ENCODE peak calls at places on chromosomes 2 and 18, in four cellular contexts. One of them, this sample, is unnamed.

GRCh38 chr2:176398783-176399182 is 129.5 kb downstream of the MTX2 start:
- DNase-seq in upper lobe of right lung: no peak
- DNase-seq in SK-MEL-5: no peak
- DNase-seq in neuronal stem cell: no peak
- DNase-seq in this sample: no peak

GRCh38 chr2:109375656-109376055 is 238.1 kb downstream of the SEPTIN10 start:
- DNase-seq in upper lobe of right lung: peak
- DNase-seq in SK-MEL-5: no peak
- DNase-seq in neuronal stem cell: no peak
- DNase-seq in this sample: no peak

GRCh38 chr2:159902722-159903121 is 104.7 kb upstream of the CD302 start:
- DNase-seq in upper lobe of right lung: no peak
- DNase-seq in SK-MEL-5: no peak
- DNase-seq in neuronal stem cell: no peak
- DNase-seq in this sample: no peak

GRCh38 chr2:130372833-130373807 is 17.3 kb downstream of the PTPN18 start:
- DNase-seq in upper lobe of right lung: no peak
- DNase-seq in SK-MEL-5: no peak
- DNase-seq in neuronal stem cell: no peak
- DNase-seq in this sample: no peak

GRCh38 chr2:237967463-237967871 is 653 bp downstream of the UBE2F start:
- DNase-seq in upper lobe of right lung: peak
- DNase-seq in SK-MEL-5: no peak
- DNase-seq in neuronal stem cell: no peak
- DNase-seq in this sample: peak

GRCh38 chr2:156436477-156437085 is 402 bp downstream of the GPD2 start:
- DNase-seq in upper lobe of right lung: no peak
- DNase-seq in SK-MEL-5: peak
- DNase-seq in neuronal stem cell: peak
- DNase-seq in this sample: no peak

GRCh38 chr2:171706152-171706803 is 19.0 kb downstream of the DYNC1I2 start:
- DNase-seq in upper lobe of right lung: no peak
- DNase-seq in SK-MEL-5: peak
- DNase-seq in neuronal stem cell: no peak
- DNase-seq in this sample: no peak

GRCh38 chr18:12278153-12278764 is 24.1 kb downstream of the CIDEA start:
- DNase-seq in upper lobe of right lung: no peak
- DNase-seq in SK-MEL-5: no peak
- DNase-seq in neuronal stem cell: no peak
- DNase-seq in this sample: no peak

GRCh38 chr2:46275995-46276394 is 21.2 kb upstream of the EPAS1 start:
- DNase-seq in upper lobe of right lung: peak
- DNase-seq in SK-MEL-5: no peak
- DNase-seq in neuronal stem cell: no peak
- DNase-seq in this sample: no peak

GRCh38 chr2:9165625-9166024 is 41.0 kb upstream of the ASAP2 start:
- DNase-seq in upper lobe of right lung: no peak
- DNase-seq in SK-MEL-5: peak
- DNase-seq in neuronal stem cell: no peak
- DNase-seq in this sample: no peak

GRCh38 chr2:186309901-186310300 is 176.2 kb upstream of the ZC3H15 start:
- DNase-seq in upper lobe of right lung: no peak
- DNase-seq in SK-MEL-5: peak
- DNase-seq in neuronal stem cell: no peak
- DNase-seq in this sample: no peak

GRCh38 chr2:120935339-120936313 is 200.0 kb downstream of the GLI2 start:
- DNase-seq in upper lobe of right lung: no peak
- DNase-seq in SK-MEL-5: no peak
- DNase-seq in neuronal stem cell: peak
- DNase-seq in this sample: no peak

GRCh38 chr2:135617501-135618015 is 86.3 kb downstream of the R3HDM1 start:
- DNase-seq in upper lobe of right lung: no peak
- DNase-seq in SK-MEL-5: no peak
- DNase-seq in neuronal stem cell: no peak
- DNase-seq in this sample: no peak

GRCh38 chr2:27209621-27210401 is 2.0 kb upstream of the ATRAID start:
- DNase-seq in upper lobe of right lung: no peak
- DNase-seq in SK-MEL-5: peak
- DNase-seq in neuronal stem cell: no peak
- DNase-seq in this sample: no peak

GRCh38 chr2:169670215-169670651 is 24.0 kb downstream of the CFAP210 start:
- DNase-seq in upper lobe of right lung: no peak
- DNase-seq in SK-MEL-5: no peak
- DNase-seq in neuronal stem cell: no peak
- DNase-seq in this sample: no peak

GRCh38 chr2:20449501-20450200 is 2.8 kb downstream of the RHOB start:
- DNase-seq in upper lobe of right lung: no peak
- DNase-seq in SK-MEL-5: no peak
- DNase-seq in neuronal stem cell: no peak
- DNase-seq in this sample: no peak

GRCh38 chr2:102117488-102117887 is 25.1 kb upstream of the IL1R1 start:
- DNase-seq in upper lobe of right lung: no peak
- DNase-seq in SK-MEL-5: no peak
- DNase-seq in neuronal stem cell: no peak
- DNase-seq in this sample: no peak

GRCh38 chr2:67650292-67651133 is 253.4 kb downstream of the ETAA1 start:
- DNase-seq in upper lobe of right lung: peak
- DNase-seq in SK-MEL-5: peak
- DNase-seq in neuronal stem cell: peak
- DNase-seq in this sample: no peak

This sample was measured in GM19239.